ENCODE peak calls at places on chromosomes 3 and 15, in six cellular contexts. One of them, this sample, is unnamed.

GRCh38 chr3:61662861-61663260 is 101.5 kb downstream of the PTPRG start:
- DNase-seq in memory B cell: no peak
- DNase-seq in activated T-helper 1 cell treated with anti-CD3 and anti-CD28 coated beads, Interleukin-2, amount 50 U/mL, for 16 hours: no peak
- DNase-seq in Ammon's horn: no peak
- DNase-seq in NCI-H82: no peak
- DNase-seq in naive thymus-derived CD4-positive, alpha-beta T cell: no peak
- DNase-seq in this sample: no peak

GRCh38 chr15:39543651-39544050 is 37.2 kb upstream of the THBS1 start:
- DNase-seq in Ammon's horn: no peak
- DNase-seq in naive thymus-derived CD4-positive, alpha-beta T cell: no peak
- DNase-seq in NCI-H82: no peak
- DNase-seq in memory B cell: no peak
- DNase-seq in activated T-helper 1 cell treated with anti-CD3 and anti-CD28 coated beads, Interleukin-2, amount 50 U/mL, for 16 hours: no peak
- DNase-seq in this sample: no peak

GRCh38 chr3:181358060-181358459 is 353.7 kb upstream of the SOX2 start:
- DNase-seq in activated T-helper 1 cell treated with anti-CD3 and anti-CD28 coated beads, Interleukin-2, amount 50 U/mL, for 16 hours: no peak
- DNase-seq in NCI-H82: no peak
- DNase-seq in Ammon's horn: no peak
- DNase-seq in memory B cell: no peak
- DNase-seq in naive thymus-derived CD4-positive, alpha-beta T cell: no peak
- DNase-seq in this sample: no peak

GRCh38 chr3:11774296-11774877 is 72.3 kb downstream of the TAMM41 start:
- DNase-seq in naive thymus-derived CD4-positive, alpha-beta T cell: no peak
- DNase-seq in activated T-helper 1 cell treated with anti-CD3 and anti-CD28 coated beads, Interleukin-2, amount 50 U/mL, for 16 hours: no peak
- DNase-seq in memory B cell: no peak
- DNase-seq in Ammon's horn: peak
- DNase-seq in NCI-H82: peak
- DNase-seq in this sample: no peak

GRCh38 chr15:64740361-64741170 is 34.8 kb downstream of the RBPMS2 start:
- DNase-seq in Ammon's horn: no peak
- DNase-seq in activated T-helper 1 cell treated with anti-CD3 and anti-CD28 coated beads, Interleukin-2, amount 50 U/mL, for 16 hours: no peak
- DNase-seq in NCI-H82: peak
- DNase-seq in naive thymus-derived CD4-positive, alpha-beta T cell: no peak
- DNase-seq in memory B cell: no peak
- DNase-seq in this sample: peak

GRCh38 chr15:52678468-52679231 is 538 bp downstream of the ATOSA start:
- DNase-seq in NCI-H82: peak
- DNase-seq in naive thymus-derived CD4-positive, alpha-beta T cell: peak
- DNase-seq in activated T-helper 1 cell treated with anti-CD3 and anti-CD28 coated beads, Interleukin-2, amount 50 U/mL, for 16 hours: peak
- DNase-seq in Ammon's horn: peak
- DNase-seq in memory B cell: peak
- DNase-seq in this sample: no peak

GRCh38 chr3:122092460-122093165 is 37.5 kb downstream of the CD86 start:
- DNase-seq in Ammon's horn: no peak
- DNase-seq in NCI-H82: peak
- DNase-seq in memory B cell: no peak
- DNase-seq in naive thymus-derived CD4-positive, alpha-beta T cell: no peak
- DNase-seq in activated T-helper 1 cell treated with anti-CD3 and anti-CD28 coated beads, Interleukin-2, amount 50 U/mL, for 16 hours: no peak
- DNase-seq in this sample: no peak

GRCh38 chr15:99369250-99369649 is 118.0 kb downstream of the LRRC28 start:
- DNase-seq in activated T-helper 1 cell treated with anti-CD3 and anti-CD28 coated beads, Interleukin-2, amount 50 U/mL, for 16 hours: no peak
- DNase-seq in NCI-H82: no peak
- DNase-seq in naive thymus-derived CD4-positive, alpha-beta T cell: no peak
- DNase-seq in memory B cell: no peak
- DNase-seq in Ammon's horn: no peak
- DNase-seq in this sample: no peak

GRCh38 chr3:172384836-172385235 is 63.4 kb downstream of the GHSR start:
- DNase-seq in activated T-helper 1 cell treated with anti-CD3 and anti-CD28 coated beads, Interleukin-2, amount 50 U/mL, for 16 hours: no peak
- DNase-seq in NCI-H82: no peak
- DNase-seq in Ammon's horn: no peak
- DNase-seq in naive thymus-derived CD4-positive, alpha-beta T cell: no peak
- DNase-seq in memory B cell: no peak
- DNase-seq in this sample: no peak

GRCh38 chr15:35358824-35359223 is 187.1 kb downstream of the DPH6 start:
- DNase-seq in NCI-H82: no peak
- DNase-seq in activated T-helper 1 cell treated with anti-CD3 and anti-CD28 coated beads, Interleukin-2, amount 50 U/mL, for 16 hours: no peak
- DNase-seq in Ammon's horn: no peak
- DNase-seq in naive thymus-derived CD4-positive, alpha-beta T cell: no peak
- DNase-seq in memory B cell: no peak
- DNase-seq in this sample: no peak

GRCh38 chr3:119585867-119586570 is 6.7 kb downstream of the ADPRH start:
- DNase-seq in memory B cell: no peak
- DNase-seq in activated T-helper 1 cell treated with anti-CD3 and anti-CD28 coated beads, Interleukin-2, amount 50 U/mL, for 16 hours: no peak
- DNase-seq in NCI-H82: no peak
- DNase-seq in Ammon's horn: no peak
- DNase-seq in naive thymus-derived CD4-positive, alpha-beta T cell: no peak
- DNase-seq in this sample: no peak

GRCh38 chr3:100518983-100519382 is 26.6 kb downstream of the TMEM45A start:
- DNase-seq in activated T-helper 1 cell treated with anti-CD3 and anti-CD28 coated beads, Interleukin-2, amount 50 U/mL, for 16 hours: no peak
- DNase-seq in Ammon's horn: no peak
- DNase-seq in NCI-H82: no peak
- DNase-seq in memory B cell: no peak
- DNase-seq in naive thymus-derived CD4-positive, alpha-beta T cell: no peak
- DNase-seq in this sample: no peak

GRCh38 chr3:61545716-61546115 is 15.7 kb upstream of the PTPRG start:
- DNase-seq in naive thymus-derived CD4-positive, alpha-beta T cell: no peak
- DNase-seq in memory B cell: no peak
- DNase-seq in NCI-H82: peak
- DNase-seq in Ammon's horn: no peak
- DNase-seq in activated T-helper 1 cell treated with anti-CD3 and anti-CD28 coated beads, Interleukin-2, amount 50 U/mL, for 16 hours: no peak
- DNase-seq in this sample: no peak

GRCh38 chr15:35078221-35078915 is 6.7 kb downstream of the NANOGP8 start:
- DNase-seq in Ammon's horn: peak
- DNase-seq in NCI-H82: peak
- DNase-seq in activated T-helper 1 cell treated with anti-CD3 and anti-CD28 coated beads, Interleukin-2, amount 50 U/mL, for 16 hours: no peak
- DNase-seq in naive thymus-derived CD4-positive, alpha-beta T cell: peak
- DNase-seq in memory B cell: peak
- DNase-seq in this sample: peak

GRCh38 chr3:150149651-150150051 is 179.0 kb upstream of the PFN2 start:
- DNase-seq in naive thymus-derived CD4-positive, alpha-beta T cell: no peak
- DNase-seq in memory B cell: no peak
- DNase-seq in activated T-helper 1 cell treated with anti-CD3 and anti-CD28 coated beads, Interleukin-2, amount 50 U/mL, for 16 hours: no peak
- DNase-seq in NCI-H82: no peak
- DNase-seq in Ammon's horn: no peak
- DNase-seq in this sample: no peak